ENCODE peak calls at places on chromosomes 12 and 14, in ten cellular contexts. N is spleen, I is cardiac muscle cell, Y is IMR-90, S is NCI-H1105, M is esophagus squamous epithelium, F is H4, D is SK-N-SH, C is NCI-H446, K is GM06990. J is an unnamed sample.

GRCh38 chr12:13173012-13173441 is 23.5 kb upstream of the EMP1 start:
- DNase-seq in N (no peak), I (no peak), Y (peak; percentile 75), S (no peak), M (no peak), F (no peak), D (no peak), C (no peak), K (no peak), J (peak; percentile 83)

GRCh38 chr12:62458626-62459025 is 8.0 kb upstream of the MON2 start:
- DNase-seq in N (no peak), I (no peak), Y (no peak), S (no peak), M (no peak), F (no peak), D (no peak), C (no peak), K (no peak), J (no peak)

GRCh38 chr12:64010069-64010686 is 165.7 kb downstream of the SRGAP1 start:
- DNase-seq in N (no peak), I (no peak), Y (peak; percentile 95), S (no peak), M (no peak), F (peak; percentile 38), D (no peak), C (no peak), K (no peak), J (peak; percentile 92)

GRCh38 chr12:109458771-109459208 is 18.3 kb downstream of the KCTD10 start:
- DNase-seq in N (no peak), I (no peak), Y (peak; percentile 74), S (no peak), M (no peak), F (no peak), D (no peak), C (no peak), K (no peak), J (peak; percentile 82)

GRCh38 chr12:100234591-100235304 is 32.1 kb downstream of the DEPDC4 start:
- DNase-seq in N (no peak), I (peak; percentile 46), Y (peak; percentile 86), S (peak; percentile 28), M (no peak), F (peak; percentile 52), D (peak; percentile 38), C (peak; percentile 10), K (peak; percentile 6), J (peak; percentile 61)

GRCh38 chr12:52233462-52234141 is 559 bp downstream of the KRT7 start:
- DNase-seq in N (peak; percentile 55), I (no peak), Y (no peak), S (no peak), M (no peak), F (no peak), D (peak; percentile 42), C (no peak), K (no peak), J (peak; percentile 43)

GRCh38 chr14:50947446-50947845 is 3.2 kb upstream of the PYGL start:
- DNase-seq in N (no peak), I (no peak), Y (peak; percentile 67), S (no peak), M (no peak), F (no peak), D (no peak), C (no peak), K (no peak), J (no peak)

GRCh38 chr12:4118017-4118510 is 155.5 kb upstream of the CCND2 start:
- DNase-seq in N (no peak), I (no peak), Y (peak; percentile 64), S (no peak), M (no peak), F (no peak), D (no peak), C (no peak), K (peak; percentile 65), J (peak; percentile 49)

GRCh38 chr12:69108024-69108423 is 131.3 kb upstream of the CPSF6 start:
- DNase-seq in N (no peak), I (no peak), Y (no peak), S (no peak), M (no peak), F (no peak), D (no peak), C (no peak), K (no peak), J (peak; percentile 6)

GRCh38 chr12:124629799-124630198 is 62.4 kb upstream of the NCOR2 start:
- DNase-seq in N (no peak), I (no peak), Y (no peak), S (no peak), M (no peak), F (no peak), D (no peak), C (no peak), K (no peak), J (no peak)

GRCh38 chr12:48508987-48509386 is 16.4 kb upstream of the OR8S1 start:
- DNase-seq in N (no peak), I (no peak), Y (no peak), S (no peak), M (no peak), F (no peak), D (no peak), C (no peak), K (no peak), J (no peak)

GRCh38 chr14:97757491-97757890 is 960.3 kb downstream of the VRK1 start:
- DNase-seq in N (no peak), I (peak; percentile 33), Y (no peak), S (no peak), M (no peak), F (no peak), D (no peak), C (no peak), K (no peak), J (no peak)

GRCh38 chr12:91958816-91959215 is 186.8 kb downstream of the BTG1 start:
- DNase-seq in N (no peak), I (no peak), Y (peak; percentile 86), S (no peak), M (no peak), F (peak; percentile 30), D (no peak), C (no peak), K (no peak), J (peak; percentile 81)

GRCh38 chr12:60415361-60415760 is 819.5 kb downstream of the SLC16A7 start:
- DNase-seq in N (no peak), I (no peak), Y (peak; percentile 74), S (no peak), M (no peak), F (no peak), D (no peak), C (no peak), K (no peak), J (peak; percentile 72)

GRCh38 chr14:77314043-77314442 is 6.6 kb downstream of the POMT2 start:
- DNase-seq in N (no peak), I (no peak), Y (peak; percentile 89), S (no peak), M (no peak), F (peak; percentile 83), D (no peak), C (no peak), K (no peak), J (peak; percentile 93)

GRCh38 chr14:96104469-96105057 is 65.4 kb downstream of the C14orf132 start:
- DNase-seq in N (no peak), I (no peak), Y (peak; percentile 100), S (no peak), M (no peak), F (peak; percentile 99), D (no peak), C (peak; percentile 16), K (peak; percentile 40), J (peak; percentile 99)

GRCh38 chr12:54082402-54082892 is 28.8 kb downstream of the HOXC4 start:
- DNase-seq in N (peak; percentile 83), I (peak; percentile 62), Y (no peak), S (no peak), M (no peak), F (no peak), D (peak; percentile 65), C (no peak), K (no peak), J (no peak)

GRCh38 chr12:13203028-13203922 is 6.7 kb downstream of the EMP1 start:
- DNase-seq in N (no peak), I (peak; percentile 35), Y (no peak), S (no peak), M (no peak), F (no peak), D (peak; percentile 25), C (no peak), K (no peak), J (peak; percentile 44)

GRCh38 chr12:110760204-110760609 is 17.5 kb upstream of the PPP1CC start:
- DNase-seq in N (no peak), I (no peak), Y (no peak), S (no peak), M (no peak), F (no peak), D (no peak), C (no peak), K (no peak), J (no peak)

GRCh38 chr12:115767921-115768320 is 509.6 kb downstream of the MED13L start:
- DNase-seq in N (no peak), I (no peak), Y (no peak), S (no peak), M (no peak), F (no peak), D (no peak), C (no peak), K (no peak), J (no peak)

GRCh38 chr12:29212682-29213397 is 63.8 kb downstream of the FAR2 start:
- DNase-seq in N (no peak), I (no peak), Y (no peak), S (no peak), M (no peak), F (no peak), D (no peak), C (no peak), K (no peak), J (peak; percentile 67)

GRCh38 chr12:30515351-30515750 is 180.3 kb downstream of the IPO8 start:
- DNase-seq in N (no peak), I (peak; percentile 28), Y (no peak), S (no peak), M (no peak), F (no peak), D (peak; percentile 10), C (no peak), K (no peak), J (peak; percentile 1)

GRCh38 chr14:69543341-69544249 is 31.1 kb downstream of the CCDC177 start:
- DNase-seq in N (no peak), I (no peak), Y (peak; percentile 93), S (no peak), M (peak; percentile 14), F (peak; percentile 96), D (no peak), C (no peak), K (no peak), J (peak; percentile 87)

GRCh38 chr12:75457191-75457590 is 23.4 kb upstream of the GLIPR1 start:
- DNase-seq in N (no peak), I (no peak), Y (no peak), S (no peak), M (no peak), F (no peak), D (no peak), C (no peak), K (no peak), J (no peak)

GRCh38 chr12:100733817-100734593 is 60.6 kb upstream of the ANO4 start:
- DNase-seq in N (no peak), I (peak; percentile 59), Y (peak; percentile 60), S (peak; percentile 58), M (no peak), F (peak; percentile 35), D (no peak), C (no peak), K (no peak), J (peak; percentile 61)

J was measured in EH.